ENCODE peak calls at places on chromosomes 5 and 9, in eight cellular contexts. P, O, N, Y, J, Z, X and U are unnamed samples.

GRCh38 chr9:503881-504852 is 289.5 kb downstream of the DOCK8 start:
- DNase-seq in P (peak; percentile 40), O (peak; percentile 24), N (peak; percentile 76), Y (peak; percentile 73), J (peak; percentile 75), Z (peak; percentile 63), X (peak; percentile 93), U (no peak)

GRCh38 chr5:115838885-115839518 is 2.4 kb downstream of the ATG12 start:
- DNase-seq in P (no peak), O (peak; percentile 53), N (no peak), Y (no peak), J (peak; percentile 63), Z (no peak), X (peak; percentile 77), U (no peak)

GRCh38 chr9:80866576-80867227 is 822.6 kb downstream of the TLE1 start:
- DNase-seq in P (no peak), O (peak; percentile 52), N (no peak), Y (peak; percentile 19), J (no peak), Z (no peak), X (no peak), U (no peak)

GRCh38 chr5:57715296-57715695 is 232.7 kb upstream of the ACTBL2 start:
- DNase-seq in P (no peak), O (peak; percentile 65), N (no peak), Y (no peak), J (no peak), Z (no peak), X (no peak), U (no peak)

GRCh38 chr5:116576043-116576713 is 1.6 kb upstream of the SEMA6A start:
- DNase-seq in P (no peak), O (peak; percentile 19), N (peak; percentile 91), Y (peak; percentile 8), J (peak; percentile 79), Z (no peak), X (peak; percentile 85), U (no peak)

GRCh38 chr9:33791117-33791516 is 4.2 kb upstream of the PRSS3 start:
- DNase-seq in P (no peak), O (peak; percentile 69), N (no peak), Y (no peak), J (peak; percentile 49), Z (no peak), X (no peak), U (no peak)

GRCh38 chr5:134099939-134100282 is 14.6 kb upstream of the TCF7 start:
- DNase-seq in P (no peak), O (no peak), N (no peak), Y (no peak), J (no peak), Z (no peak), X (no peak), U (no peak)

GRCh38 chr5:164298165-164298564 is 792.7 kb downstream of the MAT2B start:
- DNase-seq in P (no peak), O (no peak), N (no peak), Y (no peak), J (no peak), Z (no peak), X (no peak), U (no peak)

GRCh38 chr5:123636006-123636405 is 124.0 kb downstream of the CSNK1G3 start:
- DNase-seq in P (no peak), O (no peak), N (no peak), Y (no peak), J (no peak), Z (no peak), X (peak; percentile 65), U (no peak)

GRCh38 chr5:61318374-61318773 is 13.7 kb upstream of the ZSWIM6 start:
- DNase-seq in P (no peak), O (no peak), N (no peak), Y (no peak), J (no peak), Z (no peak), X (no peak), U (no peak)

GRCh38 chr5:169350016-169350415 is 49.1 kb upstream of the SLIT3 start:
- DNase-seq in P (no peak), O (peak; percentile 53), N (no peak), Y (peak; percentile 93), J (peak; percentile 93), Z (no peak), X (no peak), U (peak; percentile 88)

GRCh38 chr9:3521961-3522360 is 3.8 kb downstream of the RFX3 start:
- DNase-seq in P (no peak), O (no peak), N (no peak), Y (no peak), J (no peak), Z (no peak), X (no peak), U (no peak)

GRCh38 chr5:1405539-1406530 is 39.4 kb downstream of the SLC6A3 start:
- DNase-seq in P (no peak), O (no peak), N (no peak), Y (no peak), J (no peak), Z (no peak), X (peak; percentile 66), U (no peak)

GRCh38 chr5:95841914-95842812 is 19.6 kb upstream of the GLRX start:
- DNase-seq in P (peak; percentile 77), O (peak; percentile 71), N (no peak), Y (no peak), J (no peak), Z (no peak), X (no peak), U (no peak)

GRCh38 chr5:51326844-51327243 is 56.4 kb upstream of the ISL1 start:
- DNase-seq in P (no peak), O (no peak), N (no peak), Y (no peak), J (no peak), Z (no peak), X (no peak), U (no peak)